ENCODE peak calls at places on chromosomes 4 and X, in five cellular contexts. One of them, this sample, is unnamed.
A peak's percentile ranks its signal among the peaks of the same experiment; 100 is the strongest.

GRCh38 chr4:79855081-79855480 is 217.9 kb downstream of the ANTXR2 start:
- DNase-seq in tibial nerve: no peak
- DNase-seq in astrocyte of the spinal cord: peak; percentile 46
- DNase-seq in endothelial cell: no peak
- DNase-seq in HTR-8/SVneo: no peak
- DNase-seq in this sample: peak; percentile 16

GRCh38 chrX:70720721-70721120 is 187.8 kb downstream of the TEX11 start:
- DNase-seq in endothelial cell: no peak
- DNase-seq in astrocyte of the spinal cord: no peak
- DNase-seq in tibial nerve: no peak
- DNase-seq in HTR-8/SVneo: no peak
- DNase-seq in this sample: no peak

GRCh38 chr4:76090241-76090691 is 15.8 kb downstream of the ART3 start:
- DNase-seq in endothelial cell: no peak
- DNase-seq in HTR-8/SVneo: peak; percentile 39
- DNase-seq in astrocyte of the spinal cord: peak; percentile 22
- DNase-seq in tibial nerve: peak; percentile 48
- DNase-seq in this sample: peak; percentile 100

GRCh38 chrX:18883234-18883960 is 100.5 kb downstream of the PHKA2 start:
- DNase-seq in endothelial cell: no peak
- DNase-seq in HTR-8/SVneo: no peak
- DNase-seq in tibial nerve: no peak
- DNase-seq in astrocyte of the spinal cord: no peak
- DNase-seq in this sample: no peak

GRCh38 chrX:41003501-41004286 is 81.6 kb upstream of the USP9X start:
- DNase-seq in astrocyte of the spinal cord: no peak
- DNase-seq in endothelial cell: no peak
- DNase-seq in HTR-8/SVneo: no peak
- DNase-seq in tibial nerve: no peak
- DNase-seq in this sample: peak; percentile 85

GRCh38 chr4:6779667-6780565 is 2.6 kb upstream of the KIAA0232 start:
- DNase-seq in tibial nerve: no peak
- DNase-seq in astrocyte of the spinal cord: peak; percentile 15
- DNase-seq in endothelial cell: no peak
- DNase-seq in HTR-8/SVneo: no peak
- DNase-seq in this sample: peak; percentile 48

GRCh38 chr4:2059726-2060577 is 825 bp downstream of the NAT8L start:
- DNase-seq in astrocyte of the spinal cord: no peak
- DNase-seq in endothelial cell: no peak
- DNase-seq in tibial nerve: no peak
- DNase-seq in HTR-8/SVneo: no peak
- DNase-seq in this sample: no peak

GRCh38 chr4:94480362-94480951 is 28.7 kb downstream of the PDLIM5 start:
- DNase-seq in endothelial cell: no peak
- DNase-seq in tibial nerve: no peak
- DNase-seq in HTR-8/SVneo: no peak
- DNase-seq in astrocyte of the spinal cord: no peak
- DNase-seq in this sample: no peak

GRCh38 chr4:151486166-151486565 is 77.2 kb downstream of the FHIP1A start:
- DNase-seq in HTR-8/SVneo: peak; percentile 41
- DNase-seq in tibial nerve: no peak
- DNase-seq in astrocyte of the spinal cord: peak; percentile 68
- DNase-seq in endothelial cell: no peak
- DNase-seq in this sample: peak; percentile 86

GRCh38 chr4:38275331-38275821 is 315.2 kb downstream of the PTTG2 start:
- DNase-seq in astrocyte of the spinal cord: no peak
- DNase-seq in tibial nerve: no peak
- DNase-seq in endothelial cell: no peak
- DNase-seq in HTR-8/SVneo: no peak
- DNase-seq in this sample: no peak

GRCh38 chr4:53592686-53593641 is 1.7 kb upstream of the LNX1 start:
- DNase-seq in tibial nerve: no peak
- DNase-seq in HTR-8/SVneo: peak; percentile 33
- DNase-seq in astrocyte of the spinal cord: peak; percentile 35
- DNase-seq in endothelial cell: peak; percentile 60
- DNase-seq in this sample: peak; percentile 58